ENCODE peak calls at places on chromosomes 11 and 22, in seven cellular contexts. D is HCT116, B is SK-N-SH, G is HepG2, Z is K562, I is H1, N is GM12878. J is an unnamed sample.

GRCh38 chr11:12409621-12410005 is 32.2 kb downstream of the PARVA start:
- DNase-seq in D (no peak), B (no peak), G (no peak), Z (no peak), I (no peak), N (no peak), J (no peak)

GRCh38 chr22:35873426-35873825 is 155.2 kb downstream of the RBFOX2 start:
- DNase-seq in D (no peak), B (no peak), G (no peak), Z (no peak), I (no peak), N (peak), J (no peak)

GRCh38 chr11:27722945-27723344 is 22.7 kb upstream of the BDNF start:
- DNase-seq in D (no peak), B (peak), G (no peak), Z (no peak), I (no peak), N (no peak), J (no peak)

GRCh38 chr11:104968856-104969776 is 742 bp upstream of the CASP4 start:
- DNase-seq in D (no peak), B (no peak), G (peak), Z (no peak), I (peak), N (no peak), J (no peak)

GRCh38 chr11:18171377-18172000 is 1.1 kb upstream of the MRGPRX4 start:
- DNase-seq in D (peak), B (peak), G (peak), Z (peak), I (no peak), N (no peak), J (no peak)

GRCh38 chr11:30735946-30736345 is 149.8 kb upstream of the MPPED2 start:
- DNase-seq in D (no peak), B (no peak), G (no peak), Z (no peak), I (no peak), N (no peak), J (no peak)

GRCh38 chr11:125566235-125566634 is 3.0 kb upstream of the EI24 start:
- DNase-seq in D (no peak), B (no peak), G (no peak), Z (no peak), I (no peak), N (no peak), J (no peak)

GRCh38 chr22:26276530-26277200 is 107.4 kb downstream of the SEZ6L start:
- DNase-seq in D (no peak), B (no peak), G (no peak), Z (no peak), I (peak), N (no peak), J (no peak)

GRCh38 chr11:125110996-125111340 is 458 bp downstream of the TMEM218 start:
- DNase-seq in D (no peak), B (peak), G (peak), Z (peak), I (no peak), N (no peak), J (peak)

GRCh38 chr11:1879941-1880720 is 11.6 kb downstream of the PRR33 start:
- DNase-seq in D (no peak), B (peak), G (no peak), Z (no peak), I (no peak), N (no peak), J (no peak)

GRCh38 chr11:122703541-122704272 is 48.2 kb downstream of the UBASH3B start:
- DNase-seq in D (no peak), B (no peak), G (no peak), Z (no peak), I (no peak), N (no peak), J (no peak)
- TF ChIP-seq JUND in D (no peak), B (no peak), G (no peak), Z (no peak), I (no peak), N (no peak), J (no peak)

GRCh38 chr11:107741044-107741823 is 29.4 kb upstream of the SLN start:
- DNase-seq in D (peak), B (peak), G (peak), Z (peak), I (no peak), N (peak), J (no peak)
- TF ChIP-seq JUND in D (no peak), B (no peak), G (no peak), Z (no peak), I (no peak), N (no peak), J (no peak)

GRCh38 chr11:46987183-46987582 is 50.6 kb downstream of the CSTPP1 start:
- DNase-seq in D (no peak), B (no peak), G (no peak), Z (no peak), I (no peak), N (no peak), J (no peak)
- TF ChIP-seq JUND in D (no peak), B (no peak), G (no peak), Z (no peak), I (no peak), N (no peak), J (no peak)

DNA sequence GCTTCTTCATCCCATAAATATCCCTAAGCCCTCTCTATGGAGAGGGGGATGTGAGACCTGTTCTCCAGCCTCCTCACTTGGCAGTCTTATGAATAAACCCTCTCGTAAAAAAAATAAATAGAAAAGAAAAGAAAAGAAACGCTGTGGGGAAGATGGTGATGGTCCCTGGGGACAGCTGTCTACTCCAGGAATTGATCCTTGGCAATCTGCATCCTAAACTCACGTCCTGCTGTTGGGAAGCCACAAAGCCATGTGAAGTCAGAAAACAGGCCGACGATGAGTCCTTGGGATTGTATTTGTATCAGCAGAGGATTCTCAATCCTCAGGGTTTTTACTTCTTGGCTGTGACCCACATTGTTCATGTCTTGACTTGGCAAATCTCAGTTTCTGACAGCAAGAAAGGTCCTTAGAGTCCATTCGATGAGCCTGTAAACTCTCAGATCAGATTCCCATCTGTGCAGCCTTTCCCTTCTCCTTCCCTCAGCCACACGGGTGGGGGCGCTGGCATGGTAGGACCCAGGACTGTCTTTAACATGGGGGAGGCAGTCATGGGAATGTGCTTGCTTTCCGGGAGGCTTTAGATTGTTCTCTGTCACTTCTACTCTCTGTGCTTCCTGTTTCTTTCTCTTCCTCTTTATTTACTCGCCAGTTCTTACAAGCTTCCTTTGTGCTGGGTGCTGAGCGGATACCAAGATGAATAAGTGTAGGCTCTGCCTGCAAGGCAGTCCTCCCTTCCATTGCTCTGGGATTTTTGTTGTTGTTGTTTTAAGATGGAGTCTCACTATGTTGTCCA is 24.9 kb downstream of the TCP11L1 start:
- DNase-seq in D (no peak), B (no peak), G (no peak), Z (peak), I (no peak), N (no peak), J (no peak)
- TF ChIP-seq JUND in D (no peak), B (no peak), G (no peak), Z (no peak), I (no peak), N (no peak), J (no peak)

GRCh38 chr11:99446400-99446799 is 425.7 kb downstream of the CNTN5 start:
- DNase-seq in D (no peak), B (no peak), G (no peak), Z (no peak), I (no peak), N (no peak), J (no peak)
- TF ChIP-seq JUND in D (no peak), B (no peak), G (no peak), Z (no peak), I (no peak), N (no peak), J (no peak)

DNA sequence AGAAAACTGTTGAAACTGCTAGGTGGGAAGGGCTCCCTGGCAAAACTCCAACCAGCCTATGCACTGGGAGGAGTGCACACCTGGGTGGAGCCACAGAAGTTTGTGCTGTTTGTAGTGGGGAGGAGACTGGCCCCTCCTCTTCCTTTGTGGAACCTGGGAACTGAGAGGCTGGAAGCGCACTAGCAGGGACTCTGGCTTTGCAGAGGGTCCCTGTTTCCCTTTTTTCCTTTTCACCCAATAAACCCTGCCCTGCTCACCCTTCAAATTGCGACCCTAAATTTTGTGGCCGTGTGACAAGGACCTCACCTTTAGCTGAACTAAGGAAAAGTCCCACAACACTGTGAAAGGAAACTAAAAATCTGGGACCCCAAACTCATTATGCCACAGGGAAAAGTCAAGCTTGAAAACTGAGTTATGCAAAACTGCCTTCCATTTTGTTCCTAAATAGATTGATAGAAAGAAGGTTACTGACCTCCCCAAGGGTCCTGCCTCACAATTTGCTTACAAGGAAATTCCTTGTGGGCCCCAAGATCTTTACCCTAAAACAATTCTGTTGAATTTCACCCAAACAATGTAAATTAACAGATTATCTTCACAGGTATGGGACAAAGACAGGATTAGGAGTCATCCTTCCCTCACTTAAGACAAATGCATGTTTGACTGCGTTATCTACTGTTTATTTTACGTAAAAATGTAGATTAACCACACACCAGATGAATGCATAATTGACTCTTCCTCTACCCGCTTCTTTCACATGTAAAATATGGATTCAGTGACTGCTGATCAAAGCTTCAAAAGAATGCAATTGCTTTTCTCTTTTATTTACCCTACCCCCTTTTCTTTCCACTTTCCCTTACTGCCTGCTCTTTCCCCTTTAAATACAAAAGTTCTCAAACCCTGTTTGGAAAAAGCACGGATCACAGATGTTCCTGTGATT is 80.9 kb downstream of the SLC36A4 start:
- DNase-seq in D (no peak), B (no peak), G (no peak), Z (peak), I (peak), N (no peak), J (no peak)
- TF ChIP-seq JUND in D (no peak), B (no peak), G (no peak), Z (no peak), I (no peak), N (no peak), J (no peak)

GRCh38 chr22:28360846-28361424 is 318.7 kb downstream of the TTC28 start:
- DNase-seq in D (no peak), B (no peak), G (no peak), Z (no peak), I (no peak), N (no peak), J (no peak)

DNA sequence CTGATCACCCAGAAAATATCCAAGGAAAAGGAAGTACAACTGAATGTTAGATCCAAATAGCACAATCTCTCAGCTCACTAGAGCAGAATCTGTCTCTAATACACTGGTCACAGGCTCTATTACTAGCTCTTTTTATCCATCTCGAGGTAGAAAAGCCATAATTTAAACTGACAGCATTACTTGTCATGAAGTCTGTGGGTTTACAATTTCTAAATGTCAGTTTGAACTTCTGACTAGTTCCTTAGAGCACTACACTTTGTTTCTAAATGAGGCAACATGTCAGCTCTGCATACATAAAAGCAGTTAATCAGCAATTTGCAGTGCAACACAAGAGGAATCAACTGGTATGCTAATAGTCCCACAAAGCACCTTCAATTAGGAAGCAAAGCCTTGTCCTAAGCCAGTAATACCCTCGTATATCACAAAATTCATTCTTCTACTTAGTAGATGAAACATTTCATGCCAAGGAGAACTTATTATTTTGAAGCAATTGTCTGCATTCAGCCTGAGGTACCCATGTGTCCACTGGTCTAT is 321.3 kb downstream of the TTC28 start:
- DNase-seq in D (no peak), B (no peak), G (no peak), Z (no peak), I (no peak), N (no peak), J (no peak)
- TF ChIP-seq JUND in D (no peak), B (no peak), G (no peak), Z (no peak), I (no peak), N (no peak), J (no peak)

DNA sequence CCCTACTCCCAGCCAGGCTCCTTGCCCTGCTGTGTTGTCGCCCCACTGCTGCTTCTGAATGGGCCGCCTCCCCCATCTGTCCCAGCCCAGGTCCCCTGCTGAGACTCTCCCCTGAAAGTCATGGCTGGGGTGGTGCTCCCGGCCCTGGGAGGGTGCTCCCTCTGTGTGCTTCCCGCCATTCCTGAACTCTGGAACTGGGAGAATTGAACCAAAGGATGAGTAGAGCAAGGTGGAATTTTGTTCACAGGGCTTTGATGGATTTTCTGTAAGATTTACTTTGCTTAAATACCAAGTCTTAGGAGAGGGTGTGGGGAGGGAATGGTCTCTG is 402 bp downstream of the APOBEC3G start:
- DNase-seq in D (no peak), B (no peak), G (no peak), Z (peak), I (no peak), N (no peak), J (no peak)
- TF ChIP-seq JUND in D (no peak), B (no peak), G (no peak), Z (no peak), I (no peak), N (no peak), J (no peak)

GRCh38 chr11:85626496-85626895 is 648 bp downstream of the DLG2 start:
- DNase-seq in D (no peak), B (no peak), G (no peak), Z (peak), I (no peak), N (no peak), J (no peak)

GRCh38 chr11:85634747-85635146 is 6.4 kb downstream of the TMEM126B start:
- DNase-seq in D (no peak), B (no peak), G (peak), Z (no peak), I (no peak), N (no peak), J (no peak)

GRCh38 chr11:85627332-85627997 is at the start of gene DLG2:
- DNase-seq in D (no peak), B (peak), G (no peak), Z (peak), I (no peak), N (no peak), J (peak)

GRCh38 chr11:85627998-85628770 is at the start of gene TMEM126B:
- DNase-seq in D (peak), B (peak), G (peak), Z (peak), I (peak), N (peak), J (peak)

DNA sequence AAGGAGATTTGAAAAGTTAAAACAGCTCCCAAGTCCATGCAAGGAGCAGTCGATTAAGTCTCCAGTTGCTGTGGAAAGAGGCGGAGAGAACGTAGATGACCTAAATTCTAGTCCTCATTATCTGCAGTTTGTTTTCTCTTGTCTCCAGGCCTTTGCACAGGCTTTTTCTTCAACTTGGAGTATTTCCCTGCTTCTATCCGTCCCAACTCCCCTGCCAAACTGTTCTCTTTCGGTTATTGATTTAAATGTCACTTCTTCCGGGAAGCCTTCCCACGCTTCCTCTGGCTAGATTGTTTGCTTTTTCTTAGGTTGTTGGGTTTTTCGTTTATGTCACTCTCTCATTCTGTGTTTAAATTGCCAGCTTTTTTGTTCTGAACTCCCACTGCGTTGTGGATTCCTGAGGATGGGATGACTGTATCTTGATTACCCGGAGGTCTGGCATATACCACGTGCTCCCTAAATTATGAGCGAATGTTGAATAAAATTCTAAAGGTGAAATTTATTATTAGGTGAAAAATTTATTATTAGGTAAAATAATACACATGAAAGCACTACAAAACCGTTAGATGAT is 463 bp downstream of the TMEM126B start:
- DNase-seq in D (no peak), B (no peak), G (peak), Z (no peak), I (no peak), N (no peak), J (no peak)
- TF ChIP-seq JUND in D (no peak), B (no peak), G (no peak), Z (no peak), I (no peak), N (no peak), J (no peak)